ENCODE peak calls at places on chromosome 3, in nine cellular contexts. I, M, E, F, Q, A, D, K and J are unnamed samples.
A peak's percentile ranks its signal among the peaks of the same experiment; 100 is the strongest.

GRCh38 chr3:32593903-32594525 is 23.4 kb upstream of the DYNC1LI1 start:
- DNase-seq in F (no peak), K (no peak), I (no peak), A (no peak), D (no peak), E (peak; percentile 67), M (no peak), Q (no peak), J (no peak)

GRCh38 chr3:46538803-46539442 is 27.2 kb downstream of the LRRC2 start:
- DNase-seq in I (no peak), F (no peak), K (peak; percentile 46), E (no peak), D (no peak), A (no peak), M (peak; percentile 63), Q (peak; percentile 78), J (no peak)

GRCh38 chr3:28598165-28598564 is 249.5 kb upstream of the AZI2 start:
- DNase-seq in I (no peak), A (no peak), K (no peak), Q (no peak), D (no peak), M (no peak), F (no peak), E (peak; percentile 36), J (no peak)

GRCh38 chr3:168398371-168399030 is 302.8 kb upstream of the GOLIM4 start:
- DNase-seq in Q (no peak), F (no peak), I (no peak), K (no peak), D (no peak), M (no peak), A (no peak), E (no peak), J (no peak)

GRCh38 chr3:161305095-161305991 is 66.0 kb downstream of the SPTSSB start:
- DNase-seq in Q (no peak), E (peak; percentile 4), K (no peak), I (no peak), A (no peak), F (peak; percentile 17), M (no peak), D (no peak), J (no peak)

GRCh38 chr3:132593950-132594328 is 3.1 kb upstream of the ACKR4 start:
- DNase-seq in D (no peak), Q (no peak), F (no peak), M (no peak), A (no peak), K (no peak), I (no peak), E (peak; percentile 90), J (no peak)

GRCh38 chr3:172918568-172919296 is 168.2 kb downstream of the ECT2 start:
- DNase-seq in K (no peak), I (no peak), M (no peak), A (no peak), E (no peak), F (no peak), D (no peak), Q (no peak), J (no peak)

GRCh38 chr3:156674911-156675743 is 737 bp downstream of the TIPARP start:
- DNase-seq in M (peak; percentile 52), D (peak; percentile 35), A (peak; percentile 41), Q (peak; percentile 19), I (peak; percentile 87), E (peak; percentile 34), K (peak; percentile 48), F (peak; percentile 55), J (no peak)

GRCh38 chr3:192929755-192930491 is 12.3 kb upstream of the MB21D2 start:
- DNase-seq in E (no peak), M (no peak), A (no peak), F (no peak), D (no peak), K (no peak), Q (no peak), I (no peak), J (no peak)

GRCh38 chr3:58526124-58526957 is 10.6 kb downstream of the ACOX2 start:
- DNase-seq in A (peak; percentile 54), K (peak; percentile 54), M (no peak), Q (no peak), F (peak; percentile 85), I (peak; percentile 72), E (peak; percentile 92), D (no peak), J (peak; percentile 74)

GRCh38 chr3:129890125-129890524 is 3.4 kb downstream of the TMCC1 start:
- DNase-seq in D (no peak), F (no peak), K (no peak), M (no peak), E (no peak), I (no peak), Q (no peak), A (no peak), J (no peak)

GRCh38 chr3:187185759-187186158 is 11.5 kb upstream of the RTP1 start:
- DNase-seq in D (no peak), Q (no peak), M (no peak), F (no peak), E (no peak), I (peak; percentile 85), A (no peak), K (no peak), J (no peak)

GRCh38 chr3:39271363-39271762 is 8.5 kb downstream of the CX3CR1 start:
- DNase-seq in M (no peak), I (no peak), K (no peak), F (no peak), D (no peak), A (no peak), E (no peak), Q (no peak), J (no peak)

DNA sequence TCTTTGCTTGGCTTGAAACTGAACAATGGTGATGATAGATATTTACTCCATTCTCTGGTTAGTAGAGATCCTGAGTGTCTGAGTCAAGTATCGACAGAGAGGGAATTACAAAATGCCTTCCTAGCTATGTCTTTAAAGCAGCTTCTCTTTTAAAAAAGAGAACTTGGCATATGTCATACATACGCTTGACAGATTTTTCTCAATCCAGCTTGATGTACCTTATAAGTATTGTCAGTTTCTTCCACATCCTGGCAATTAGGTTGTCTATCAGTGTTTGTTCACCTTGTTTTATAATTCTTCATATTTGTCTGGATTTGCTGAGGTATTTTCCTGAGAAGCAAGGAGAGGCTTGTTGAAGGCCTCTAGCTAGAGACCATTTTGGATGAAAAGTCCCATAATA is 5.0 kb upstream of the EPHB1 start:
- DNase-seq in I (no peak), F (no peak), A (no peak), M (no peak), D (no peak), K (no peak), E (no peak), Q (no peak), J (no peak)
- H3K27ac ChIP-seq in I (no peak overlapping the region), F (no peak overlapping the region), A (no peak overlapping the region), M (no peak overlapping the region), D (no peak overlapping the region), K (no peak overlapping the region), E (no peak overlapping the region), Q (no peak overlapping the region), J (no peak overlapping the region)

GRCh38 chr3:49359623-49360022 is 1.5 kb upstream of the GPX1 start:
- DNase-seq in I (no peak), F (no peak), D (no peak), M (no peak), A (no peak), Q (no peak), E (peak; percentile 25), K (no peak), J (no peak)
- H3K27ac ChIP-seq in I (no peak overlapping the region), F (peak overlapping the region; percentile 99), D (no peak overlapping the region), M (no peak overlapping the region), A (peak overlapping the region; percentile 77), Q (no peak overlapping the region), E (no peak overlapping the region), K (no peak overlapping the region), J (peak overlapping the region; percentile 79)

GRCh38 chr3:25456723-25457122 is 28.7 kb downstream of the RARB start:
- DNase-seq in E (no peak), K (no peak), Q (no peak), F (no peak), M (no peak), I (no peak), A (no peak), D (no peak), J (no peak)

GRCh38 chr3:25455316-25456232 is 27.5 kb downstream of the RARB start:
- DNase-seq in I (peak; percentile 61), K (no peak), A (no peak), F (no peak), D (no peak), E (no peak), M (no peak), Q (no peak), J (no peak)

GRCh38 chr3:25457642-25458419 is 29.8 kb downstream of the RARB start:
- DNase-seq in K (no peak), A (no peak), I (no peak), Q (no peak), D (no peak), E (no peak), F (peak; percentile 14), M (no peak), J (no peak)

GRCh38 chr3:25460751-25461150 is 32.7 kb downstream of the RARB start:
- DNase-seq in E (no peak), M (no peak), D (no peak), I (no peak), F (no peak), Q (no peak), K (no peak), A (no peak), J (no peak)

DNA sequence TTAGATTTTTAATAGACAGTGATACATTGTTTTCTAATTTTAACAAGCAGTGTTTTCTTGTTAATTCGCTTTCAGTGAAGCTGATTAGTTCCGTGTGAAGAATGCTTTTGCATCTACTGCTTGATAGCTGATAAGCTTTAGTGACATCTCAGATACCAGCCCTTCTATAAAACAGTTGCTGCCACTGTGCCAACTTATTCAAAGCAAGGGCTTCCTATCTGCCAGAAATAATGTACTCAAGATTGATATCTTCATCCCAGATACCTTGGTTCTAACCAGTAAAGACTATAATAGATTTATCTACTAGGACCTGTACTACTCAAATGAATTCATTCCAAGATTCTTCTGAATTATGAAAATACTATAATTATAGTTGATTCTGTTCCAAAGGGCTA is 30.4 kb downstream of the RARB start:
- DNase-seq in I (no peak), A (no peak), M (no peak), Q (no peak), E (no peak), K (no peak), D (no peak), F (no peak), J (no peak)
- H3K27ac ChIP-seq in I (no peak overlapping the region), A (peak overlapping the region; percentile 80), M (no peak overlapping the region), Q (no peak overlapping the region), E (no peak overlapping the region), K (peak overlapping the region; percentile 14), D (no peak overlapping the region), F (peak overlapping the region; percentile 22), J (no peak overlapping the region)

DNA sequence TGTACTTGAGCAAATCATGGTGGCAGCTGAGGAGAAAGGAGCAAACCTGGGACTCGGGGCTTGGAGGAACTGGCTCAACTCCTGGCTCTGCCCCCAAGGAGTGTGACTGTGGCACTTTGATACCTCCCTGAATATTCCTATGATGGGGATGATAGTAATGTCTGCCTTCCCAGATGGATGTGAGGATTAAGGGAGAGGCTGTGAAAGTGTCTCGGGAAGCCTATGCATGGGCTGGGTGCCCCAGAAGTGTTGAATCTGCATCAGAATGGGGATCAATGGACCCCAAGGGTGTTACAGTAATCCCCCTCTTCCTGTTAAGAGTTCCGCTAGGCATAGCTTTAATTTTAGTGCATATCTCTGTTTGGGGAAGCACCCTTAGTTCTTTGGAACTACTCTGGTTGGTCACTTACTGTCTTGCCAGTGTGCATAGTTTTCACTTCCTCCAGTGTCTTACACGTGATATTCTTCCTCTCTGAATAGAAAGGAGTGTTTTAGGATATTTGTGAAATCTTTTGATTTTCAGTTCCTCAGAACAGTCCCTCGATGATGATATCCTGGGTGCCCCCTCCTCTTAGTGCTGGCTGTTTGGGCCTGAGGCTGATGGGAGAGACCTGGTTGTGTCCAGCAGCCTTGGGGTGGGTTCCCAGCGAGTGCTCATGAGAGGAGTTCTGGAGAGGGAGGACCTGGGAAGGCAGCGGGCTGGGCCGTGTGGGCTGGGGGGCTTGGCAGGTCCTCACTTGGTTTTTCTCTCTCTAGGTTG is 97.5 kb downstream of the CHDH start:
- DNase-seq in I (peak; percentile 77), F (no peak), E (no peak), A (no peak), M (no peak), D (no peak), K (no peak), Q (no peak), J (no peak)
- H3K27ac ChIP-seq in I (no peak overlapping the region), F (no peak overlapping the region), E (no peak overlapping the region), A (no peak overlapping the region), M (no peak overlapping the region), D (peak overlapping the region; percentile 27), K (no peak overlapping the region), Q (no peak overlapping the region), J (no peak overlapping the region)